ENCODE peak calls at places on chromosome 5, in five cellular contexts. B is H1, U is A549, O is K562, T is HepG2. G is an unnamed sample.

GRCh38 chr5:89595065-89595464 is 712.1 kb upstream of the MEF2C start:
- DNase-seq in B (no peak), U (no peak), O (no peak), T (no peak), G (no peak)

GRCh38 chr5:134833340-134834032 is 12.3 kb upstream of the C5orf24 start:
- DNase-seq in B (no peak), U (no peak), O (no peak), T (no peak), G (peak)

GRCh38 chr5:18744441-18744840 is 1110.2 kb downstream of the TAF11L14 start:
- DNase-seq in B (no peak), U (no peak), O (no peak), T (no peak), G (no peak)

GRCh38 chr5:52800394-52801213 is 12.9 kb downstream of the ITGA1 start:
- DNase-seq in B (peak), U (peak), O (peak), T (peak), G (peak)

GRCh38 chr5:102796014-102796413 is 40.9 kb downstream of the PAM start:
- DNase-seq in B (no peak), U (no peak), O (no peak), T (peak), G (no peak)

GRCh38 chr5:137315534-137316345 is 183.4 kb downstream of the SPOCK1 start:
- DNase-seq in B (no peak), U (no peak), O (no peak), T (no peak), G (no peak)

GRCh38 chr5:73596705-73597328 is 29.2 kb upstream of the ARHGEF28 start:
- DNase-seq in B (peak), U (peak), O (peak), T (peak), G (peak)

GRCh38 chr5:4640793-4641192 is 499.3 kb upstream of the ADAMTS16 start:
- DNase-seq in B (no peak), U (no peak), O (no peak), T (no peak), G (no peak)

GRCh38 chr5:53429706-53430105 is 50.7 kb upstream of the FST start:
- DNase-seq in B (no peak), U (no peak), O (peak), T (peak), G (peak)

GRCh38 chr5:179601871-179602625 is 21.4 kb downstream of the HNRNPH1 start:
- DNase-seq in B (no peak), U (no peak), O (no peak), T (no peak), G (no peak)

GRCh38 chr5:96991708-96992107 is 55.8 kb downstream of the LNPEP start:
- DNase-seq in B (no peak), U (no peak), O (no peak), T (no peak), G (no peak)

GRCh38 chr5:88882321-88883038 is 504 bp downstream of the MEF2C start:
- DNase-seq in B (no peak), U (no peak), O (no peak), T (no peak), G (peak)

GRCh38 chr5:75364571-75365280 is 27.7 kb downstream of the HMGCR start:
- DNase-seq in B (no peak), U (no peak), O (no peak), T (no peak), G (no peak)

GRCh38 chr5:157167219-157167621 is 1.2 kb upstream of the GARIN3 start:
- DNase-seq in B (no peak), U (no peak), O (no peak), T (no peak), G (peak)

GRCh38 chr5:169094586-169095409 is 206.1 kb downstream of the SLIT3 start:
- DNase-seq in B (no peak), U (no peak), O (no peak), T (no peak), G (peak)

GRCh38 chr5:149549461-149550266 is 1.6 kb downstream of the CSNK1A1 start:
- DNase-seq in B (no peak), U (peak), O (peak), T (peak), G (peak)

GRCh38 chr5:122286547-122286946 is 25.5 kb upstream of the SNCAIP start:
- DNase-seq in B (no peak), U (no peak), O (no peak), T (no peak), G (no peak)

GRCh38 chr5:83270311-83270710 is 193.0 kb downstream of the XRCC4 start:
- DNase-seq in B (no peak), U (no peak), O (no peak), T (no peak), G (no peak)

GRCh38 chr5:375921-376871 is 54.7 kb downstream of the AHRR start:
- DNase-seq in B (peak), U (no peak), O (no peak), T (no peak), G (no peak)

GRCh38 chr5:74919487-74919886 is 53.3 kb upstream of the FAM169A start:
- DNase-seq in B (no peak), U (peak), O (peak), T (peak), G (peak)

GRCh38 chr5:151195622-151196021 is 28.3 kb downstream of the CCDC69 start:
- DNase-seq in B (no peak), U (no peak), O (no peak), T (no peak), G (no peak)

GRCh38 chr5:151066920-151067319 is 13.9 kb downstream of the TNIP1 start:
- DNase-seq in B (no peak), U (no peak), O (no peak), T (no peak), G (no peak)

GRCh38 chr5:178326054-178326715 is 93.6 kb upstream of the PHYKPL start:
- DNase-seq in B (no peak), U (no peak), O (no peak), T (no peak), G (no peak)

GRCh38 chr5:170631471-170632195 is 127.8 kb downstream of the KCNIP1 start:
- DNase-seq in B (no peak), U (peak), O (peak), T (peak), G (no peak)

GRCh38 chr5:67901816-67902496 is 313.6 kb upstream of the PIK3R1 start:
- DNase-seq in B (no peak), U (no peak), O (no peak), T (no peak), G (no peak)

GRCh38 chr5:14693070-14693469 is 28.6 kb downstream of the OTULIN start:
- DNase-seq in B (no peak), U (no peak), O (no peak), T (no peak), G (no peak)

GRCh38 chr5:179311091-179311470 is 34.2 kb downstream of the ADAMTS2 start:
- DNase-seq in B (no peak), U (no peak), O (no peak), T (no peak), G (no peak)

GRCh38 chr5:95080456-95080855 is 204.4 kb downstream of the MCTP1 start:
- DNase-seq in B (no peak), U (no peak), O (no peak), T (no peak), G (no peak)

GRCh38 chr5:160919610-160920009 is 67.6 kb upstream of the ATP10B start:
- DNase-seq in B (no peak), U (no peak), O (no peak), T (no peak), G (no peak)

GRCh38 chr5:136655429-136655828 is 290.1 kb upstream of the TRPC7 start:
- DNase-seq in B (no peak), U (no peak), O (no peak), T (no peak), G (peak)

GRCh38 chr5:91272858-91273257 is 110.3 kb downstream of the ARRDC3 start:
- DNase-seq in B (no peak), U (no peak), O (peak), T (peak), G (peak)

GRCh38 chr5:138702166-138702826 is 50.9 kb upstream of the CTNNA1 start:
- DNase-seq in B (no peak), U (no peak), O (no peak), T (peak), G (peak)

GRCh38 chr5:77669677-77670076 is 31.2 kb upstream of the OTP start:
- DNase-seq in B (no peak), U (no peak), O (no peak), T (no peak), G (no peak)

DNA sequence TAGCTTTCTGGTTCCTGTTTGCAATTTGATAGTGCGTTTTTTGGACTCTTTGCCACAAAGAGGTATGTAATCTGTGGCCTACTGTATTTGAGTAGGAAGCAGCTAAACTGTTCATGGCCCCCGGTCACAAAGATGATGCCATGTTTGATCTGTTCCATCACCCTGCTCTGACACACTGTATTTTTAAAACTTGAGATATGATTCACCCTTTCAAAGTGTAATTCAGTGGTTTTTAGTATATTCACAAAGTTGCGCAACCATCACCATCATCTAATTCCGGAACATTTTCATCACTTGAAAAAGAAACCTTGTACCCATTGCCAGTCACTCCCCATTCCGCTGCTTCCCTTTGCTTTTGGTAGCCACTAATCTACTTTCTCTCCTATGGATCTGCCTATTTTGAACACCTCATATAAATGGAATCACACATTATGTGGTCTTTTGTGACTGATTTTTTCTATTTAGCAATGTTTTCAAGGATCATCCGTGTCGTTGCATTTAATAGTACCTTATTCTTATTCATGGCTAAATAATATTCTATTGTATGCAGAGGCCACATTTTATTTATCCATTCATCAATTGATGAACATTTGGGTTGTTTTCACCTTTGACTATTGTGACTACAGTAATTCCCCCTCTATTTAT is 141.6 kb downstream of the NR3C1 start:
- DNase-seq in B (no peak), U (no peak), O (no peak), T (no peak), G (peak)
- TF ChIP-seq MAFK in B (no peak), U (no peak), O (no peak), T (no peak), G (no peak)

DNA sequence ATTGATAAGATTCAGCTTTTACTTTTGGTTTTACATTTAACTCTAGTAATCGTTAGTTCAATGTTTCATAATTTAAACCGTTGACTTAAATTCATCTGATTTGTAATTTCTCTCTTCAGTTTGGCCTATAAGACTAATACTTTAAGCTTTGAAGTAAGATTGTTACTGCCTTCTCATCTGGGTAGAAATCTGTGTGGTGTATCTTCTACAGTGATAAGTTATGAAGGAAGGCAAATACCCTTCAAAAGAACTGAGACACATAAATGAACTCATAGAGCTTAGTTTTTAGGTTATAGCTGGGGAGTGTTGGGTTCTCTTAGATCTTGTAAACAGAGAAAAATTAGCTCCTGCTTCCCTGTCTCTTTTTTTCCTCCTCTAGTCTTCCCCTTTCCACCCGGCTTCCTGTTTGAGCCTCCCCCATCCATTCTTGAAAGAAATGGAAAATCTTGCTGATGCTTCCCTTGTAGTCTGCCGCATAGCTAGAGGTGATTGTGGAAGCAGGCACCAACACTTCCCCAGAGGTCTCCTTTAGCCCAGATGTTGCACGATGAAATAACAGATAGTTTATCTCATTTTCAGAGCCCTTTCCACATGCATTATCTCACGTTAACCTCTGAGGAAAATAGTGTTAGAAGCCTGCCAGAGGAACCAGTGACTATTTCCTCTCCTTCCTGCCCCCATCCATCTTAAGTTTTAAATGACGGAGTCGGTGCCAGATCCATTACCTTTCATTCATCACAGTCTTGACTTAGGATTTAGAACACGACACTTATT is 2.1 kb upstream of the F2RL2 start:
- DNase-seq in B (no peak), U (no peak), O (peak), T (no peak), G (no peak)
- TF ChIP-seq MAFK in B (no peak), U (no peak), O (no peak), T (no peak), G (no peak)

DNA sequence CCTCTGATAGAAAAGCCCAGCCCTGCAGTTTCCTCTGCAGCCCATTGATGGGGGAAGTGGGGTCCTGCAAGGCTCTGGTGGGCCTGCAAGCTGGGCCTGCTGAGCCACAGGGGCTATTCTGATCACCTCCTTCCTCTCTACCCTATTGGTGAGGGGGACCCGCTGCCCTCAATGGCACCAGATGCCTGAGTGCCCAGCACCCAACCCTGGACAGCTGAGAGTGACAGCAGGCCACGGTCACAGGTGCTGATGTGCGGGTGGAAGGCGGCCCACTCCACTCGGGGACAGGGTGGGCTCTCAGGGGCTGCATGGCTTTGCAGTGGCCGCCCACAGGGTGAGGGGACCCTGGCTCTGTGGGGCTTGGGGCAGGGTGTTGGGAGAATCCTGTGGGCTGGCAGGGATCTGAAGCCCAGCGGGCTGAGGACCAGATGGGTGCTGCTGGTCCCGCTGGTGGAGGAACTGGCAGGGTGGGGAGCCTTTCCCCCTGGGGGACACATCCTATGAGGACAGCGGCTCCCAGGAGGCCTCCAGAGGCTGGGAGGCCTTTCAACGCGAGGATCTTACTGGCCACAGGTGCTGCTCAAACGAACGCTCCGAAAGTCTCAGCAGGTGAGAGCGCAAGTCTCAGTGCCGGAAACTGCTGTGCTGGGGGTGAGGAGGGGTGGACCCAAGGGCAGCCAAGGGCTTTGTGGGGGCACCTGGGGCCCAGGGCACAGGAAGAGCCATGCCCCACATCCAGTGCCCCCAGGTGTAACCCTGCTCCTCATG is 30.1 kb upstream of the LPCAT1 start:
- DNase-seq in B (peak), U (no peak), O (no peak), T (no peak), G (no peak)
- TF ChIP-seq MAFK in B (no peak), U (no peak), O (no peak), T (no peak), G (no peak)

GRCh38 chr5:176737001-176737745 is 73.2 kb upstream of the UNC5A start:
- DNase-seq in B (peak), U (no peak), O (no peak), T (no peak), G (no peak)
- TF ChIP-seq MAFK in B (no peak), U (no peak), O (no peak), T (no peak), G (no peak)

GRCh38 chr5:54655761-54656160 is 138.2 kb downstream of the SNX18 start:
- DNase-seq in B (no peak), U (no peak), O (no peak), T (no peak), G (no peak)

GRCh38 chr5:54655266-54655665 is 137.7 kb downstream of the SNX18 start:
- DNase-seq in B (no peak), U (no peak), O (no peak), T (no peak), G (no peak)

GRCh38 chr5:54649041-54649504 is 131.5 kb downstream of the SNX18 start:
- DNase-seq in B (no peak), U (no peak), O (no peak), T (no peak), G (no peak)

GRCh38 chr5:54654211-54654610 is 136.7 kb downstream of the SNX18 start:
- DNase-seq in B (no peak), U (no peak), O (no peak), T (no peak), G (peak)

DNA sequence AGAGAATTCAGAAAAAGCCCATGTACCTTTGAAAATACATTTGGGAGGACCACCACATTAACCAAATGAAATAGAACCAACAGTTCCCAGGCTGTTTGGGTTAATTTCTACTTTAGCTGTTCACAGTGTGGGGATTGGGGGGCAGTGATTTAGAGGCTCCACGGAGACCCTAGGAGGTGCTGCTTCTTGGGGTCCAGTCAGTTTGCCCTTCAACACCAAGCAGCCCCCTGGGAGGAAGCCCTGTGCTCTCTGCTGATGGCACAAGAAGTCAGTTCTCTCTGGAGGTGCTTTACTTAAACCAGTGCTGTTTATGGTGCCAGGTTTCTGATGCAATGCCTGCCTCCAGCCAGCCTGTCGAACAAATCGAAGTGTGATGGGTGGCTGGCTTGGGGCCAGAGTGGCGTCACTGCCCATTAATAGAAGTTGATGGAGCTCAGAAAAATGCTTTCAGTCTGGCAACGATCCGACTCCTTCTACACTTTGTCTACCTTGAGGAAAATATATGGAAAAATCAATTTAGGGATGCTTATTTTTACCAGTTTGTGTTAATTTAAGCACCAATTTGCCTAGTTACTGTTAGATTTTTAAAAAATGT is 134.0 kb downstream of the SNX18 start:
- DNase-seq in B (no peak), U (no peak), O (no peak), T (no peak), G (peak)
- TF ChIP-seq MAFK in B (no peak), U (no peak), O (no peak), T (no peak), G (no peak)

GRCh38 chr5:159817262-159818029 is 98.8 kb upstream of the ADRA1B start:
- DNase-seq in B (no peak), U (no peak), O (no peak), T (no peak), G (peak)
- TF ChIP-seq MAFK in B (no peak), U (no peak), O (no peak), T (no peak), G (no peak)

GRCh38 chr5:164617290-164617689 is 1111.9 kb downstream of the MAT2B start:
- DNase-seq in B (no peak), U (no peak), O (no peak), T (no peak), G (no peak)
- TF ChIP-seq MAFK in B (no peak), U (no peak), O (no peak), T (no peak), G (no peak)

GRCh38 chr5:158431369-158432029 is 572.6 kb upstream of the CLINT1 start:
- DNase-seq in B (no peak), U (no peak), O (no peak), T (no peak), G (no peak)
- TF ChIP-seq MAFK in B (no peak), U (no peak), O (no peak), T (no peak), G (no peak)

DNA sequence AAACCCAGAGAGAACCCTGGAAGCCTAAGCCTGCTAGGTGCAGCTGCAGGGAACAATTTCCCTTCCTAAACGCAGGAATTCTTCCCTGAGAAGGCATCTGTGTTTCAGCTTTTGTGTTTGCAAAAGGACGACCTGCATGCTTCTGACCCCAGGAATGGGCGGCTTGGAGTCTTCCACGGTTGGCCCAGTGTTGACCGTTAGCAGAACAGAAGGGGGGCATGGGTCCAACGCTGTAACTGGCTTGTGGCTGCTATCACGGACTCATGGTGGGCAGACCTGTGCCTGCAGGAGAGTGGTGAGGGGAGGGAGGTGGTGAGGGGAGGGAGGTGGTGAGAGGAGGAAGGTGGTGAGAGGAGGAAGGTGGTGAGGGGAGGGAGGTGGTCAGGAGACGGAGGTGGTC is 388.6 kb upstream of the IRX4 start:
- DNase-seq in B (no peak), U (no peak), O (no peak), T (no peak), G (no peak)
- TF ChIP-seq MAFK in B (no peak), U (no peak), O (no peak), T (no peak), G (no peak)